ENCODE peak calls at places on chromosomes 4 and X, in eight cellular contexts. One of them, this sample, is unnamed. For H3K4me1, the result is how much of the 10 kb centered on the place peaks cover.

GRCh38 chrX:118239471-118239870 is 106.4 kb upstream of the WDR44 start:
- DNase-seq in astrocyte: peak
- DNase-seq in heart right ventricle: no peak
- DNase-seq in colonic mucosa: no peak
- DNase-seq in sigmoid colon: no peak
- DNase-seq in lower lobe of right lung: no peak
- DNase-seq in PC-3: no peak
- DNase-seq in tibial artery: no peak
- DNase-seq in this sample: no peak

GRCh38 chr4:153271820-153272219 is 67.6 kb downstream of the TRIM2 start:
- DNase-seq in lower lobe of right lung: no peak
- DNase-seq in colonic mucosa: no peak
- DNase-seq in tibial artery: no peak
- DNase-seq in PC-3: no peak
- DNase-seq in heart right ventricle: no peak
- DNase-seq in sigmoid colon: no peak
- DNase-seq in astrocyte: no peak
- DNase-seq in this sample: no peak

GRCh38 chr4:85402371-85402770 is 72.6 kb upstream of the ARHGAP24 start:
- DNase-seq in PC-3: no peak
- DNase-seq in tibial artery: no peak
- DNase-seq in heart right ventricle: peak
- DNase-seq in sigmoid colon: no peak
- DNase-seq in colonic mucosa: no peak
- DNase-seq in astrocyte: peak
- DNase-seq in lower lobe of right lung: no peak
- DNase-seq in this sample: no peak

GRCh38 chr4:156969136-156969535 is 2.5 kb downstream of the PDGFC start:
- DNase-seq in astrocyte: no peak
- DNase-seq in heart right ventricle: no peak
- DNase-seq in PC-3: no peak
- DNase-seq in tibial artery: no peak
- DNase-seq in colonic mucosa: no peak
- DNase-seq in lower lobe of right lung: no peak
- DNase-seq in sigmoid colon: no peak
- DNase-seq in this sample: no peak

GRCh38 chrX:112391313-112391712 is 288.4 kb downstream of the LHFPL1 start:
- DNase-seq in PC-3: no peak
- DNase-seq in astrocyte: no peak
- DNase-seq in heart right ventricle: no peak
- DNase-seq in sigmoid colon: no peak
- DNase-seq in lower lobe of right lung: no peak
- DNase-seq in tibial artery: no peak
- DNase-seq in colonic mucosa: no peak
- DNase-seq in this sample: no peak

GRCh38 chrX:110346681-110347080 is 12.0 kb upstream of the RTL9 start:
- DNase-seq in astrocyte: no peak
- DNase-seq in PC-3: no peak
- DNase-seq in tibial artery: no peak
- DNase-seq in heart right ventricle: peak
- DNase-seq in lower lobe of right lung: no peak
- DNase-seq in sigmoid colon: no peak
- DNase-seq in colonic mucosa: no peak
- DNase-seq in this sample: no peak

GRCh38 chr4:22969314-22969896 is 276.7 kb downstream of the GBA3 start:
- DNase-seq in tibial artery: no peak
- DNase-seq in heart right ventricle: no peak
- DNase-seq in PC-3: peak
- DNase-seq in colonic mucosa: peak
- DNase-seq in sigmoid colon: no peak
- DNase-seq in astrocyte: peak
- DNase-seq in lower lobe of right lung: no peak
- DNase-seq in this sample: no peak

GRCh38 chrX:107677909-107678308 is 49.6 kb downstream of the PRPS1 start:
- DNase-seq in PC-3: no peak
- DNase-seq in colonic mucosa: no peak
- DNase-seq in sigmoid colon: no peak
- DNase-seq in astrocyte: no peak
- DNase-seq in heart right ventricle: no peak
- DNase-seq in tibial artery: peak
- DNase-seq in lower lobe of right lung: no peak
- DNase-seq in this sample: no peak

GRCh38 chrX:141935645-141936044 is 32.0 kb downstream of the MAGEC1 start:
- DNase-seq in astrocyte: no peak
- DNase-seq in heart right ventricle: no peak
- DNase-seq in PC-3: no peak
- DNase-seq in sigmoid colon: no peak
- DNase-seq in colonic mucosa: no peak
- DNase-seq in lower lobe of right lung: no peak
- DNase-seq in tibial artery: no peak
- DNase-seq in this sample: no peak
- H3K27ac ChIP-seq in astrocyte: no peak
- H3K27ac ChIP-seq in heart right ventricle: no peak
- H3K27ac ChIP-seq in PC-3: no peak
- H3K27ac ChIP-seq in sigmoid colon: no peak
- H3K27ac ChIP-seq in colonic mucosa: no peak
- H3K27ac ChIP-seq in lower lobe of right lung: no peak
- H3K27ac ChIP-seq in tibial artery: no peak
- H3K27ac ChIP-seq in this sample: peak

GRCh38 chr4:184408021-184408710 is 66.2 kb downstream of the IRF2 start:
- DNase-seq in astrocyte: peak
- DNase-seq in heart right ventricle: no peak
- DNase-seq in PC-3: peak
- DNase-seq in sigmoid colon: no peak
- DNase-seq in colonic mucosa: no peak
- DNase-seq in tibial artery: no peak
- DNase-seq in lower lobe of right lung: no peak
- DNase-seq in this sample: no peak

GRCh38 chr4:184409911-184410692 is 64.2 kb downstream of the IRF2 start:
- DNase-seq in astrocyte: no peak
- DNase-seq in PC-3: no peak
- DNase-seq in sigmoid colon: no peak
- DNase-seq in heart right ventricle: no peak
- DNase-seq in tibial artery: no peak
- DNase-seq in colonic mucosa: no peak
- DNase-seq in lower lobe of right lung: no peak
- DNase-seq in this sample: no peak

GRCh38 chr4:184409502-184409901 is 64.8 kb downstream of the IRF2 start:
- DNase-seq in lower lobe of right lung: no peak
- DNase-seq in tibial artery: no peak
- DNase-seq in PC-3: no peak
- DNase-seq in astrocyte: no peak
- DNase-seq in colonic mucosa: no peak
- DNase-seq in heart right ventricle: no peak
- DNase-seq in sigmoid colon: no peak
- DNase-seq in this sample: no peak

GRCh38 chr4:184408711-184409081 is 65.7 kb downstream of the IRF2 start:
- DNase-seq in colonic mucosa: no peak
- DNase-seq in PC-3: no peak
- DNase-seq in lower lobe of right lung: no peak
- DNase-seq in heart right ventricle: no peak
- DNase-seq in sigmoid colon: no peak
- DNase-seq in astrocyte: no peak
- DNase-seq in tibial artery: no peak
- DNase-seq in this sample: no peak

DNA sequence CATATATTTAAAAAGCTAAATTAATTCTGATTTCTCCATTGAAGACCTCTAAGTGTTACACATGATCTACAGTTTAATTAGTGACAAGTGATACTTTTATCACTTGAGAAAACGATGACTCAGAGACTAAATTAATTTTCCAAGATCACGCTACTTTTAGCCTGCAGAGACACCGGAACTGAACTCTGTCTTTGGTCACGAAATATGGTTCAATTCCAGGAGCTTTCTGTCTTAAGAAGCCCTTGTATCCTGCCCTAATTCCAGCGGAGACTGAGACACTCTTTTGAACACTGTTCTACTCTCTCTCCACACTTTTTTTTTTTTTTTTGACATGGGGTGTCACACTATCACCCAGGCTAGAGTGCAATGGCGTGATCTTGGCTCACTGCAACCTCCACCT is 63.6 kb downstream of the IRF2 start:
- DNase-seq in sigmoid colon: no peak
- DNase-seq in PC-3: no peak
- DNase-seq in heart right ventricle: no peak
- DNase-seq in tibial artery: no peak
- DNase-seq in lower lobe of right lung: no peak
- DNase-seq in colonic mucosa: no peak
- DNase-seq in astrocyte: no peak
- DNase-seq in this sample: no peak
- H3K4me1 ChIP-seq in sigmoid colon: under half
- H3K4me1 ChIP-seq in PC-3: under half
- H3K4me1 ChIP-seq in heart right ventricle: half or more
- H3K4me1 ChIP-seq in tibial artery: under half
- H3K4me1 ChIP-seq in lower lobe of right lung: under half
- H3K4me1 ChIP-seq in colonic mucosa: under half
- H3K4me1 ChIP-seq in astrocyte: under half
- H3K4me1 ChIP-seq in this sample: under half

DNA sequence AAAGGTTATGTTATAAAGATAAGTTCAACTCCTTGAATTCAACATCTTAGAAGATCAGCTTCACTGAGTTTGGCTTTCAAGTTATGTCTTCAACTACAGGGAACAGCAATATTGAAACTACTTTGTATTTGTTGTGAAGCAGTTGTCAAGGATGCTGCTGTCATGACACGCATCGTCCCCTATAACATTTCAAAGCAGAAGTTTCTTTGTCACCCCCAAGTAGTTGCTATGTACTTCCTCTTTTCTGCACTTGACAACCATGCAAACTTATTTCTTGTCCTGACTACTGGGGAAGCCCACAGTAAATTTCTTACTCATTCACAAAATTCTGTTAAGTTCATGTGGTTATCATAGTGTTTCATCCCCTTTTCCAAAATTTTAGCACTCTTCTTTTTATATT is 14.3 kb downstream of the ANTXR2 start:
- DNase-seq in heart right ventricle: no peak
- DNase-seq in PC-3: no peak
- DNase-seq in astrocyte: no peak
- DNase-seq in lower lobe of right lung: no peak
- DNase-seq in tibial artery: no peak
- DNase-seq in sigmoid colon: no peak
- DNase-seq in colonic mucosa: no peak
- DNase-seq in this sample: no peak
- H3K4me3 ChIP-seq in heart right ventricle: no peak
- H3K4me3 ChIP-seq in PC-3: no peak
- H3K4me3 ChIP-seq in astrocyte: no peak
- H3K4me3 ChIP-seq in lower lobe of right lung: no peak
- H3K4me3 ChIP-seq in tibial artery: no peak
- H3K4me3 ChIP-seq in sigmoid colon: no peak
- H3K4me3 ChIP-seq in colonic mucosa: no peak
- H3K4me3 ChIP-seq in this sample: no peak

GRCh38 chr4:88080626-88081025 is 73.2 kb downstream of the PKD2 start:
- DNase-seq in lower lobe of right lung: no peak
- DNase-seq in sigmoid colon: no peak
- DNase-seq in tibial artery: no peak
- DNase-seq in PC-3: no peak
- DNase-seq in heart right ventricle: no peak
- DNase-seq in astrocyte: no peak
- DNase-seq in colonic mucosa: no peak
- DNase-seq in this sample: no peak

GRCh38 chr4:88075336-88075735 is 67.9 kb downstream of the PKD2 start:
- DNase-seq in PC-3: no peak
- DNase-seq in astrocyte: no peak
- DNase-seq in tibial artery: no peak
- DNase-seq in sigmoid colon: no peak
- DNase-seq in lower lobe of right lung: no peak
- DNase-seq in heart right ventricle: no peak
- DNase-seq in colonic mucosa: no peak
- DNase-seq in this sample: no peak

GRCh38 chr4:88077911-88078310 is 70.5 kb downstream of the PKD2 start:
- DNase-seq in heart right ventricle: no peak
- DNase-seq in colonic mucosa: no peak
- DNase-seq in tibial artery: no peak
- DNase-seq in lower lobe of right lung: no peak
- DNase-seq in sigmoid colon: no peak
- DNase-seq in PC-3: no peak
- DNase-seq in astrocyte: peak
- DNase-seq in this sample: no peak

DNA sequence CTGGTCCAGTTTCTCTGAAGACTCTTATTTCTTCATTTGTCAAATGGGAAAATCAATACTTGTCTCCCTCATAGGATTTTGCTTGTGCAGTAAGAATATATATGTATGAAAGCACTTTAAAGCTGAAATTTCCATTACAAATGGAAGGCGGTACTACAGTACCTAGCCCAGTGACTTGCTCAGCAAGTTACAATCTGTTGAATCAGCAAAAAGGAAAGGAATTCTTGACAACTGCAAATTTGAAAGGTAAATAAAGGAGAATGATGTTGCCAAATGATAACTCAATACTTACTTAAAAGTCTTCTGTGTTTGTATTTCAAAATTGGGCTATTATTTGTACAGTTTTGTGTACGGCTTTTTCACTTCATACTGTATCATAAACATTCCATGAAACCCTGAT is 71.2 kb downstream of the PKD2 start:
- DNase-seq in heart right ventricle: no peak
- DNase-seq in sigmoid colon: no peak
- DNase-seq in PC-3: no peak
- DNase-seq in astrocyte: no peak
- DNase-seq in lower lobe of right lung: no peak
- DNase-seq in colonic mucosa: no peak
- DNase-seq in tibial artery: no peak
- DNase-seq in this sample: no peak
- H3K27ac ChIP-seq in heart right ventricle: no peak
- H3K27ac ChIP-seq in sigmoid colon: no peak
- H3K27ac ChIP-seq in PC-3: no peak
- H3K27ac ChIP-seq in astrocyte: no peak
- H3K27ac ChIP-seq in lower lobe of right lung: no peak
- H3K27ac ChIP-seq in colonic mucosa: no peak
- H3K27ac ChIP-seq in tibial artery: no peak
- H3K27ac ChIP-seq in this sample: no peak

GRCh38 chrX:7198499-7198898 is 50.5 kb upstream of the PUDP start:
- DNase-seq in lower lobe of right lung: no peak
- DNase-seq in sigmoid colon: no peak
- DNase-seq in PC-3: no peak
- DNase-seq in astrocyte: no peak
- DNase-seq in heart right ventricle: no peak
- DNase-seq in colonic mucosa: no peak
- DNase-seq in tibial artery: no peak
- DNase-seq in this sample: no peak
- H3K4me1 ChIP-seq in lower lobe of right lung: under half
- H3K4me1 ChIP-seq in sigmoid colon: under half
- H3K4me1 ChIP-seq in PC-3: under half
- H3K4me1 ChIP-seq in astrocyte: under half
- H3K4me1 ChIP-seq in heart right ventricle: under half
- H3K4me1 ChIP-seq in colonic mucosa: under half
- H3K4me1 ChIP-seq in tibial artery: under half
- H3K4me1 ChIP-seq in this sample: under half